ENCODE peak calls at places on chromosome 20, in six cellular contexts. One of them, this sample, is unnamed.

GRCh38 chr20:49620364-49621240 is 52.7 kb upstream of the PTGIS start:
- DNase-seq in pancreas: no peak
- DNase-seq in left ventricle myocardium inferior: no peak
- DNase-seq in caudate nucleus: no peak
- DNase-seq in T-helper 1 cell: no peak
- DNase-seq in activated T-cell treated with anti-CD3 and anti-CD28 coated beads for 1 hour: no peak
- DNase-seq in this sample: no peak

GRCh38 chr20:22700387-22700786 is 116.0 kb upstream of the FOXA2 start:
- DNase-seq in left ventricle myocardium inferior: no peak
- DNase-seq in T-helper 1 cell: no peak
- DNase-seq in pancreas: no peak
- DNase-seq in caudate nucleus: no peak
- DNase-seq in activated T-cell treated with anti-CD3 and anti-CD28 coated beads for 1 hour: no peak
- DNase-seq in this sample: no peak

GRCh38 chr20:1328680-1329330 is at the start of gene SDCBP2:
- DNase-seq in T-helper 1 cell: no peak
- DNase-seq in left ventricle myocardium inferior: no peak
- DNase-seq in caudate nucleus: no peak
- DNase-seq in activated T-cell treated with anti-CD3 and anti-CD28 coated beads for 1 hour: no peak
- DNase-seq in pancreas: peak
- DNase-seq in this sample: no peak

GRCh38 chr20:49285233-49285668 is 7.4 kb upstream of the ZNFX1 start:
- DNase-seq in left ventricle myocardium inferior: no peak
- DNase-seq in pancreas: no peak
- DNase-seq in activated T-cell treated with anti-CD3 and anti-CD28 coated beads for 1 hour: no peak
- DNase-seq in caudate nucleus: no peak
- DNase-seq in T-helper 1 cell: no peak
- DNase-seq in this sample: no peak

GRCh38 chr20:61949363-61949713 is 116.3 kb downstream of the TAF4 start:
- DNase-seq in caudate nucleus: no peak
- DNase-seq in left ventricle myocardium inferior: no peak
- DNase-seq in T-helper 1 cell: no peak
- DNase-seq in pancreas: no peak
- DNase-seq in activated T-cell treated with anti-CD3 and anti-CD28 coated beads for 1 hour: no peak
- DNase-seq in this sample: no peak

GRCh38 chr20:37194616-37195015 is 15.3 kb upstream of the MROH8 start:
- DNase-seq in pancreas: no peak
- DNase-seq in T-helper 1 cell: no peak
- DNase-seq in activated T-cell treated with anti-CD3 and anti-CD28 coated beads for 1 hour: no peak
- DNase-seq in caudate nucleus: no peak
- DNase-seq in left ventricle myocardium inferior: no peak
- DNase-seq in this sample: no peak

GRCh38 chr20:16350465-16350864 is 222.8 kb downstream of the KIF16B start:
- DNase-seq in left ventricle myocardium inferior: no peak
- DNase-seq in activated T-cell treated with anti-CD3 and anti-CD28 coated beads for 1 hour: no peak
- DNase-seq in caudate nucleus: no peak
- DNase-seq in T-helper 1 cell: no peak
- DNase-seq in pancreas: no peak
- DNase-seq in this sample: peak

GRCh38 chr20:12970372-12970821 is 38.4 kb upstream of the SPTLC3 start:
- DNase-seq in pancreas: peak
- DNase-seq in activated T-cell treated with anti-CD3 and anti-CD28 coated beads for 1 hour: no peak
- DNase-seq in caudate nucleus: no peak
- DNase-seq in left ventricle myocardium inferior: no peak
- DNase-seq in T-helper 1 cell: no peak
- DNase-seq in this sample: no peak

GRCh38 chr20:9491324-9491723 is 23.1 kb upstream of the LAMP5 start:
- DNase-seq in pancreas: no peak
- DNase-seq in left ventricle myocardium inferior: no peak
- DNase-seq in caudate nucleus: no peak
- DNase-seq in T-helper 1 cell: no peak
- DNase-seq in activated T-cell treated with anti-CD3 and anti-CD28 coated beads for 1 hour: no peak
- DNase-seq in this sample: no peak

GRCh38 chr20:10216146-10216741 is 2.4 kb upstream of the SNAP25 start:
- DNase-seq in T-helper 1 cell: no peak
- DNase-seq in left ventricle myocardium inferior: no peak
- DNase-seq in pancreas: no peak
- DNase-seq in caudate nucleus: no peak
- DNase-seq in activated T-cell treated with anti-CD3 and anti-CD28 coated beads for 1 hour: no peak
- DNase-seq in this sample: no peak

GRCh38 chr20:2206957-2207769 is 88.6 kb upstream of the TGM3 start:
- DNase-seq in caudate nucleus: peak
- DNase-seq in T-helper 1 cell: peak
- DNase-seq in left ventricle myocardium inferior: peak
- DNase-seq in activated T-cell treated with anti-CD3 and anti-CD28 coated beads for 1 hour: peak
- DNase-seq in pancreas: peak
- DNase-seq in this sample: peak

GRCh38 chr20:50332491-50332980 is 141.9 kb downstream of the CEBPB start:
- DNase-seq in caudate nucleus: no peak
- DNase-seq in activated T-cell treated with anti-CD3 and anti-CD28 coated beads for 1 hour: no peak
- DNase-seq in pancreas: no peak
- DNase-seq in left ventricle myocardium inferior: no peak
- DNase-seq in T-helper 1 cell: no peak
- DNase-seq in this sample: no peak